ENCODE peak calls at places on chromosomes 6 and 20, in seven cellular contexts. Q, I, L, Y, J, N and H are unnamed samples.

GRCh38 chr6:42179956-42180335 is 6.8 kb downstream of the GUCA1A start:
- DNase-seq in I (no peak), N (no peak), J (no peak), Q (no peak), L (no peak), Y (no peak), H (no peak)

GRCh38 chr6:141986457-141986856 is 146.3 kb upstream of the GJE1 start:
- DNase-seq in J (no peak), L (no peak), I (no peak), Y (no peak), Q (no peak), N (no peak), H (no peak)

GRCh38 chr20:24522452-24523330 is 53.3 kb downstream of the SYNDIG1 start:
- DNase-seq in I (no peak), Y (no peak), Q (no peak), J (no peak), L (no peak), N (no peak), H (no peak)

GRCh38 chr20:48822879-48823385 is 4.9 kb downstream of the PREX1 start:
- DNase-seq in Y (no peak), L (no peak), J (no peak), I (no peak), Q (no peak), N (no peak), H (no peak)

GRCh38 chr20:20360464-20360863 is 7.4 kb upstream of the INSM1 start:
- DNase-seq in I (peak), Q (peak), J (peak), L (no peak), Y (peak), N (peak), H (no peak)

GRCh38 chr6:89438248-89438647 is 5.3 kb downstream of the ANKRD6 start:
- DNase-seq in I (no peak), J (no peak), N (no peak), Q (no peak), L (no peak), Y (no peak), H (no peak)

GRCh38 chr6:136051140-136051775 is 198.9 kb downstream of the MTFR2 start:
- DNase-seq in L (no peak), N (peak), I (no peak), Y (peak), J (no peak), Q (no peak), H (no peak)

GRCh38 chr6:41914869-41915268 is 6.1 kb downstream of the MED20 start:
- DNase-seq in Q (no peak), Y (no peak), J (no peak), I (no peak), N (no peak), L (no peak), H (no peak)

GRCh38 chr6:168013250-168013915 is 15.9 kb downstream of the KIF25 start:
- DNase-seq in J (no peak), N (no peak), I (no peak), L (no peak), Q (no peak), Y (no peak), H (no peak)

GRCh38 chr20:37468886-37469285 is 52.2 kb upstream of the NNAT start:
- DNase-seq in I (no peak), Y (no peak), Q (no peak), L (no peak), J (no peak), N (no peak), H (no peak)

GRCh38 chr6:45991189-45991588 is 24.5 kb downstream of the CLIC5 start:
- DNase-seq in Q (no peak), I (no peak), L (no peak), N (no peak), Y (no peak), J (no peak), H (no peak)
- TF ChIP-seq CTCF in Q (peak), I (peak), L (no peak), N (peak), Y (no peak), J (no peak), H (no peak)

GRCh38 chr20:3164043-3164762 is 4.5 kb upstream of the FASTKD5 start:
- DNase-seq in I (no peak), J (no peak), Q (no peak), Y (no peak), N (no peak), L (no peak), H (no peak)
- TF ChIP-seq CTCF in I (no peak), J (no peak), Q (no peak), Y (no peak), N (no peak), L (no peak), H (no peak)

GRCh38 chr20:3825526-3825925 is 5.2 kb downstream of the AP5S1 start:
- DNase-seq in Q (no peak), N (no peak), I (no peak), Y (no peak), J (no peak), L (no peak), H (no peak)
- TF ChIP-seq CTCF in Q (no peak), N (no peak), I (no peak), Y (no peak), J (no peak), L (no peak), H (no peak)

GRCh38 chr20:53714524-53714923 is 120.9 kb upstream of the ZNF217 start:
- DNase-seq in Y (no peak), N (no peak), Q (no peak), L (no peak), I (no peak), J (no peak), H (no peak)

GRCh38 chr20:53722515-53723036 is 128.9 kb upstream of the ZNF217 start:
- DNase-seq in L (no peak), N (no peak), I (no peak), Q (no peak), J (no peak), Y (no peak), H (no peak)

GRCh38 chr20:53718142-53718481 is 124.5 kb upstream of the ZNF217 start:
- DNase-seq in L (no peak), I (no peak), J (no peak), Q (no peak), Y (no peak), N (no peak), H (no peak)

GRCh38 chr20:53716385-53716784 is 122.7 kb upstream of the ZNF217 start:
- DNase-seq in N (no peak), I (no peak), L (no peak), Q (no peak), Y (no peak), J (no peak), H (no peak)

GRCh38 chr20:53718622-53719021 is 125.0 kb upstream of the ZNF217 start:
- DNase-seq in Q (no peak), Y (no peak), J (no peak), L (no peak), N (no peak), I (no peak), H (no peak)
- TF ChIP-seq CTCF in Q (no peak), Y (no peak), J (no peak), L (no peak), N (no peak), I (no peak), H (no peak)

DNA sequence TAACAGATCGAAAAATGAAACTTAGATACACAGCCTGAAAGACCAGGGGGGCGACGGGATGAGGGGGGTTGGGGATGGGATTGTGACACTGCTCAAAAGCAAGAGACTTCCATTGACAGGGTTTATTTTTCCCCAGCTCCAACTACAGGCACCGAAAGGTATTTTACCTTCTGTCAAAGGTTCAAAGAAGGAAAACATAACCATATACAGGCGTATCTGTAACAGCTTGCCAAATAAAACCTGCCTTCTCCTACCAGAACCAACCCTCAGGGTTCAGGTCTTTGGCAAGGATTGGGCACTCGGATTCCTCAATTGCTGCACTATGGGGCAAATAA is 1.3 kb downstream of the EPHA7 start:
- DNase-seq in I (no peak), J (no peak), L (no peak), Y (no peak), Q (no peak), N (no peak), H (no peak)
- TF ChIP-seq CTCF in I (no peak), J (no peak), L (no peak), Y (no peak), Q (no peak), N (no peak), H (no peak)